ENCODE peak calls at places on chromosomes 5 and 9, in five cellular contexts. J, M, G, P and F are unnamed samples.

GRCh38 chr5:135119497-135119896 is 85.5 kb upstream of the PITX1 start:
- DNase-seq in J (no peak), P (no peak), M (no peak), G (no peak), F (no peak)

GRCh38 chr9:99999797-100000196 is 93.3 kb downstream of the STX17 start:
- DNase-seq in G (no peak), P (no peak), M (no peak), J (no peak), F (no peak)

GRCh38 chr9:79193001-79193400 is 378.8 kb upstream of the TLE4 start:
- DNase-seq in P (no peak), J (no peak), M (no peak), G (no peak), F (no peak)

GRCh38 chr5:68891718-68892117 is 202.1 kb upstream of the SLC30A5 start:
- DNase-seq in G (peak), P (no peak), M (no peak), J (no peak), F (no peak)

GRCh38 chr9:20447291-20447690 is 175.0 kb downstream of the MLLT3 start:
- DNase-seq in G (no peak), J (no peak), M (no peak), P (no peak), F (no peak)

GRCh38 chr5:55421074-55421529 is 113.3 kb downstream of the MTREX start:
- DNase-seq in M (no peak), J (no peak), P (no peak), G (no peak), F (no peak)

GRCh38 chr5:159913048-159913447 is 3.2 kb upstream of the ADRA1B start:
- DNase-seq in J (no peak), M (no peak), G (no peak), P (no peak), F (no peak)

GRCh38 chr5:9661316-9662015 is 31.3 kb upstream of the TAS2R1 start:
- DNase-seq in P (no peak), G (no peak), J (no peak), M (no peak), F (no peak)

GRCh38 chr5:114857951-114858401 is 311.7 kb downstream of the TRIM36 start:
- DNase-seq in J (no peak), G (peak), M (no peak), P (no peak), F (no peak)

GRCh38 chr5:17666726-17667235 is 32.5 kb downstream of the TAF11L14 start:
- DNase-seq in J (no peak), P (no peak), M (no peak), G (no peak), F (no peak)

GRCh38 chr5:121006206-121006605 is 542.1 kb downstream of the PRR16 start:
- DNase-seq in J (no peak), M (no peak), G (no peak), P (no peak), F (no peak)

GRCh38 chr5:170809551-170809950 is 26.0 kb downstream of the GABRP start:
- DNase-seq in P (peak), M (no peak), G (peak), J (peak), F (no peak)

GRCh38 chr9:135214706-135215105 is 127.2 kb downstream of the OLFM1 start:
- DNase-seq in P (no peak), M (no peak), G (no peak), J (no peak), F (no peak)

GRCh38 chr5:129629581-129629980 is 118.3 kb upstream of the MINAR2 start:
- DNase-seq in P (no peak), G (no peak), M (no peak), J (no peak), F (no peak)

GRCh38 chr9:110744753-110745522 is 76.3 kb downstream of the MUSK start:
- DNase-seq in G (no peak), M (no peak), P (no peak), J (peak), F (peak)

GRCh38 chr5:71836547-71837112 is 117.6 kb downstream of the CARTPT start:
- DNase-seq in M (no peak), G (no peak), P (no peak), J (no peak), F (no peak)

GRCh38 chr5:125696762-125697161 is 726.4 kb upstream of the GRAMD2B start:
- DNase-seq in M (no peak), G (no peak), J (no peak), P (no peak), F (no peak)

GRCh38 chr9:107367727-107368502 is 84.8 kb downstream of the RAD23B start:
- DNase-seq in J (no peak), G (no peak), M (no peak), P (no peak), F (no peak)

GRCh38 chr5:176908677-176909358 is 9.7 kb upstream of the HK3 start:
- DNase-seq in P (no peak), M (no peak), J (no peak), G (no peak), F (no peak)

GRCh38 chr5:115418788-115419187 is 122.3 kb upstream of the CCDC112 start:
- DNase-seq in M (no peak), J (no peak), G (no peak), P (no peak), F (no peak)

GRCh38 chr5:143025971-143026370 is 255.8 kb downstream of the ARHGAP26 start:
- DNase-seq in G (no peak), P (no peak), J (no peak), M (no peak), F (no peak)

GRCh38 chr5:64201986-64202385 is 36.3 kb downstream of the RNF180 start:
- DNase-seq in G (no peak), J (no peak), P (no peak), M (no peak), F (no peak)

GRCh38 chr9:120583958-120584369 is 4.0 kb upstream of the CDK5RAP2 start:
- DNase-seq in M (no peak), J (peak), P (peak), G (peak), F (peak)

GRCh38 chr5:126597156-126597555 is 2.1 kb upstream of the ALDH7A1 start:
- DNase-seq in G (no peak), P (no peak), J (no peak), M (no peak), F (no peak)

GRCh38 chr5:151520294-151520693 is 70.8 kb downstream of the FAT2 start:
- DNase-seq in P (no peak), G (no peak), M (no peak), J (no peak), F (no peak)
- TF ChIP-seq CTCF in P (peak), G (peak), M (peak), J (peak), F (peak)

GRCh38 chr9:76216161-76216649 is 178.0 kb downstream of the RFK start:
- DNase-seq in P (no peak), M (no peak), J (peak), G (no peak), F (no peak)

GRCh38 chr9:76218151-76218867 is 175.9 kb downstream of the RFK start:
- DNase-seq in G (no peak), J (no peak), M (no peak), P (no peak), F (no peak)

GRCh38 chr9:76221423-76221822 is 172.8 kb downstream of the RFK start:
- DNase-seq in G (no peak), J (no peak), P (no peak), M (no peak), F (no peak)

GRCh38 chr9:76218868-76219462 is 175.3 kb downstream of the RFK start:
- DNase-seq in G (peak), M (no peak), P (no peak), J (no peak), F (no peak)

DNA sequence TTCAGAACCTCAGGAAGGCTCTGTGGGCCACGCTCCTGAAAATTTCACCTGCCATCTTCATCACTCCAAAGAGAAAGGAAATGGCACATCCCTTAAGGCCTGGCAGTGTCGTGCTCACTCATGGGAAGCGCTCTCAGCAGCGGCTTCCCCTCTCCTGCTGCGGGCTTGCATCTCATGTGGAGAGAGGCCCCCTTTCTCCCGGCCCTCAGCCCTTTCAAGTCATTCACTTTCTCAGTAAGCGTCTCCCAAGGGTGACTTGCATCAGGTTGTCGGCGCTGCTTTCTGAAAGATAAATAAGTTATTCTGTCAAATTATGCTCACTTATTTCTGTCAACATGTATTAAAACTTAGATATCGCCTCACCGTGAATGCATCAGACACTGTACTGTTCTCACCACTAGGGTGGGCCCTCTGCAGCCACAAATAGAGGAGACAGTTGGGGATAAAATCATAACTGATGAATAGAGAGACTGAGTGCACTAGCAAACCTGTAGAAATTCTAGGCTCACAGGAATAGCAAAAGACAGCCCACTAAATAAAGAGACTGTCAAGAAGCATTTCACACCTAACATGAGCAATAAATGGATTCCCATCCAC is 174.6 kb downstream of the RFK start:
- DNase-seq in M (no peak), G (peak), J (no peak), P (peak), F (no peak)
- TF ChIP-seq CTCF in M (peak), G (peak), J (peak), P (peak), F (no peak)

DNA sequence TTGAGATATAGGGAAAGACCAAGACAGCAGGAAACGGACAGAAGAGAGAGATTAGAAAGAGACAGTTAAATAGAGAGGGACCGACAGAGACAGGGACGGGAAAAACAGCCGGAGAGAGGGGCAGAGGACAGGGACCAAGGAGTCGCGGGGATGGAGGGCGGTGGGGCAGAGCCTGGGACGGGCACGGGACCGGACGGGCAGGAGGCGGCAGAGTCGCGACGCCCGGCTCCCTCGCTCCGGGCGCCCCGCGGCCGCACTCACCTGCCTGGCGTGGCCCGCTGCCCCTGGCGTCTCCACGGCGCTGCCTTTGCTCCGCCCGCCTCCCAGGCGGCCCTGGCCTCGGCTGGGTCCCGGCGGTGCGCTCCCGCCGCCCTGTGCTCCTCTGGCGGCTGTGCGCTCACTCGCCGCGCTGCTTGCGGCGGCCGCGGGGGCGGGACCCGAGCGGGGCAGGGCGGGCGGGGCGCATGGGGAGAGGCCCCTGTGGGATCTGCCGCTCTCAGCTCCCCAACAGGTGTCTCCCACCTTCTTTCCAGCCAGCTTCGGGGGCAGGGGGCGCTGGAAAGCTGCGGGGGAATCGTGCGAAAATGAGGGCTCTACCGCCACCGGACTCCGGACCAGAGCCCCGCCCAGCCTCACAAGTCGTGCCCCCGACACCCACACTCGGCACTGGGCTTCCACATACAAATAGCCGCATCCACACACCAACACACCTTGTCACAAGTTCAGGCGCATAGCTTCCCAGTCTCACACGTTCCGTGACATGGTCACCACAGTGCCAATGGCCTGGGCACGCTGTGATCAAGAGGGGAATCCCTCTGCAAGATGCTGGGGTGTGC is at the start of gene ARID3C:
- DNase-seq in P (peak), M (no peak), J (no peak), G (peak), F (no peak)
- TF ChIP-seq CTCF in P (no peak), M (no peak), J (no peak), G (peak), F (no peak)

GRCh38 chr9:8486095-8486494 is 686.5 kb upstream of the DMAC1 start:
- DNase-seq in J (no peak), P (peak), G (peak), M (no peak), F (peak)
- TF ChIP-seq CTCF in J (no peak), P (peak), G (peak), M (peak), F (no peak)

DNA sequence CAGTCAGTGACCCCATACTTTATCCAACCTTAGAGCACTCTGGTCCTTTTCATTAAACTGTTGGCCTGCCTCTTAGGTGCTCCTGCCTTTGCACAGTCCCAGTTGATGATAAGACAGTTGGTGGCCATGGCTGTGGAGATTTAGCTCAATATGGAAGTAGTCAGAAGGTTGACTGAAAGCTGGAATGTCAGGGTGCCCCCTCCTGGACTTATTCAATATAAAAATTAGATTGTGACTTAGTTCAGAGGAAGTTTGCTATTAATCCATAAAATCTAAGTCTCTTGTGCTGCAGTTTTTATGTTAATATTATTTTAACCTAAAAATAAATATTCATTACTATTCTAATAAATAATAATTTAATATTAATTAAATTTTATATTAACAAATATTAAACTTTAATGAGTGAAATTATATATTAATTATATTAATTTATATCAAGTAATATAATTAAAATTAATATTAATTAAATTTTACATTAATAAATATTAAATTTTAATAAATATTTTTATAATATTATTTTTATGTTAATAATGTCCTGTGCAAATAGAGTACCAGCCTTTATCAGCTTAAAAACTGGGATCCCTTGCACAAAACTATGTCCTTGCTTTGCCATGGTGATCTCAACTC is 77.7 kb upstream of the ADAMTSL1 start:
- DNase-seq in M (no peak), P (peak), J (no peak), G (peak), F (peak)
- TF ChIP-seq CTCF in M (peak), P (peak), J (peak), G (peak), F (no peak)

GRCh38 chr5:7363067-7363677 is 32.8 kb upstream of the ADCY2 start:
- DNase-seq in P (no peak), J (no peak), G (peak), M (no peak), F (no peak)
- TF ChIP-seq CTCF in P (no peak), J (no peak), G (no peak), M (no peak), F (no peak)

DNA sequence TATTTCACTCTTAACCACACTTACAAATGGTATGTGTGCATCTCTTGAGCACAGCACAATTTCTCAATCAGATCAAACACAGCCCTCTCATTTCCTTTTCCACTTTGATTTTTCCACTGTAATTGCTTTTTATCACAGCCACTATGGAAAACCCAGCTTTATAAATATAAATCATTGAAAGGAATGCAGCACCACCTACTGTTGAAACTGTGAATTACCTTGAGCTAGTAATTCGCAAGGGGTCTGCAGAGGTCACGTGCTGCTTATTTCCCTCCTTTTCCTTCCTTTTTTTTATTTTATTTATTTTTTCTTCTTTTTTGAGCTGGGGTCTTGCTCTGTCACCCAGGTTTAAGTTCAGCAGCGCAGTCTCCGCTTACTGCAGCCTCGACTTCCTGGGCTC is 76.9 kb downstream of the CDH6 start:
- DNase-seq in M (no peak), P (no peak), J (no peak), G (peak), F (peak)
- TF ChIP-seq CTCF in M (peak), P (peak), J (peak), G (peak), F (no peak)